ENCODE peak calls at places on chromosomes 6 and 20, in eight cellular contexts. One of them, this sample, is unnamed.

GRCh38 chr20:43722153-43722505 is 4.7 kb downstream of the GTSF1L start:
- DNase-seq in NCI-H2081: no peak
- DNase-seq in WTC11: no peak
- DNase-seq in AG04450: no peak
- DNase-seq in NCI-H1694 treated with DMSO at 0.1 percent for 48 hours: no peak
- DNase-seq in psoas muscle: no peak
- DNase-seq in GM12865: peak; percentile 22
- DNase-seq in SJSA1: no peak
- DNase-seq in this sample: no peak

GRCh38 chr6:167551634-167552630 is 227.0 kb downstream of the TTLL2 start:
- DNase-seq in NCI-H1694 treated with DMSO at 0.1 percent for 48 hours: no peak
- DNase-seq in WTC11: no peak
- DNase-seq in GM12865: no peak
- DNase-seq in SJSA1: no peak
- DNase-seq in AG04450: no peak
- DNase-seq in NCI-H2081: no peak
- DNase-seq in psoas muscle: no peak
- DNase-seq in this sample: no peak

GRCh38 chr6:110538416-110539060 is 62.1 kb upstream of the SLC22A16 start:
- DNase-seq in NCI-H1694 treated with DMSO at 0.1 percent for 48 hours: no peak
- DNase-seq in AG04450: no peak
- DNase-seq in WTC11: no peak
- DNase-seq in NCI-H2081: no peak
- DNase-seq in GM12865: no peak
- DNase-seq in psoas muscle: no peak
- DNase-seq in SJSA1: no peak
- DNase-seq in this sample: no peak

GRCh38 chr6:104599821-104600658 is 259.7 kb downstream of the HACE1 start:
- DNase-seq in NCI-H2081: no peak
- DNase-seq in SJSA1: no peak
- DNase-seq in GM12865: no peak
- DNase-seq in psoas muscle: no peak
- DNase-seq in WTC11: no peak
- DNase-seq in AG04450: no peak
- DNase-seq in NCI-H1694 treated with DMSO at 0.1 percent for 48 hours: no peak
- DNase-seq in this sample: no peak

GRCh38 chr6:168197636-168198301 is 118.8 kb upstream of the FRMD1 start:
- DNase-seq in AG04450: no peak
- DNase-seq in NCI-H2081: no peak
- DNase-seq in GM12865: no peak
- DNase-seq in SJSA1: peak; percentile 30
- DNase-seq in psoas muscle: no peak
- DNase-seq in WTC11: no peak
- DNase-seq in NCI-H1694 treated with DMSO at 0.1 percent for 48 hours: no peak
- DNase-seq in this sample: no peak

GRCh38 chr20:54692168-54692887 is 216.9 kb downstream of the DOK5 start:
- DNase-seq in GM12865: no peak
- DNase-seq in NCI-H1694 treated with DMSO at 0.1 percent for 48 hours: no peak
- DNase-seq in WTC11: no peak
- DNase-seq in AG04450: no peak
- DNase-seq in psoas muscle: no peak
- DNase-seq in NCI-H2081: no peak
- DNase-seq in SJSA1: no peak
- DNase-seq in this sample: no peak

GRCh38 chr6:80733645-80734044 is 627.2 kb downstream of the BCKDHB start:
- DNase-seq in NCI-H2081: no peak
- DNase-seq in NCI-H1694 treated with DMSO at 0.1 percent for 48 hours: no peak
- DNase-seq in GM12865: no peak
- DNase-seq in psoas muscle: no peak
- DNase-seq in AG04450: no peak
- DNase-seq in WTC11: no peak
- DNase-seq in SJSA1: no peak
- DNase-seq in this sample: no peak

GRCh38 chr6:167543602-167544506 is 219.0 kb downstream of the TTLL2 start:
- DNase-seq in SJSA1: peak; percentile 88
- DNase-seq in WTC11: no peak
- DNase-seq in NCI-H1694 treated with DMSO at 0.1 percent for 48 hours: no peak
- DNase-seq in GM12865: no peak
- DNase-seq in psoas muscle: no peak
- DNase-seq in AG04450: no peak
- DNase-seq in NCI-H2081: no peak
- DNase-seq in this sample: no peak

GRCh38 chr20:63100926-63101699 is 94.3 kb upstream of the BHLHE23 start:
- DNase-seq in psoas muscle: peak; percentile 5
- DNase-seq in SJSA1: no peak
- DNase-seq in NCI-H1694 treated with DMSO at 0.1 percent for 48 hours: no peak
- DNase-seq in GM12865: no peak
- DNase-seq in AG04450: no peak
- DNase-seq in WTC11: peak; percentile 16
- DNase-seq in NCI-H2081: no peak
- DNase-seq in this sample: no peak

GRCh38 chr6:116767715-116768114 is 2.2 kb upstream of the FAM162B start:
- DNase-seq in psoas muscle: no peak
- DNase-seq in GM12865: no peak
- DNase-seq in AG04450: no peak
- DNase-seq in NCI-H1694 treated with DMSO at 0.1 percent for 48 hours: no peak
- DNase-seq in NCI-H2081: no peak
- DNase-seq in WTC11: no peak
- DNase-seq in SJSA1: no peak
- DNase-seq in this sample: no peak

GRCh38 chr6:130129781-130130246 is 92.9 kb downstream of the SAMD3 start:
- DNase-seq in SJSA1: no peak
- DNase-seq in WTC11: no peak
- DNase-seq in AG04450: peak; percentile 15
- DNase-seq in GM12865: no peak
- DNase-seq in NCI-H2081: no peak
- DNase-seq in psoas muscle: no peak
- DNase-seq in NCI-H1694 treated with DMSO at 0.1 percent for 48 hours: no peak
- DNase-seq in this sample: no peak

GRCh38 chr20:32460231-32460630 is 102.1 kb downstream of the ASXL1 start:
- DNase-seq in WTC11: no peak
- DNase-seq in SJSA1: no peak
- DNase-seq in NCI-H1694 treated with DMSO at 0.1 percent for 48 hours: no peak
- DNase-seq in AG04450: no peak
- DNase-seq in psoas muscle: no peak
- DNase-seq in NCI-H2081: no peak
- DNase-seq in GM12865: no peak
- DNase-seq in this sample: no peak

GRCh38 chr6:41578714-41579610 is 32.8 kb downstream of the FOXP4 start:
- DNase-seq in WTC11: peak; percentile 81
- DNase-seq in NCI-H2081: no peak
- DNase-seq in SJSA1: peak; percentile 77
- DNase-seq in NCI-H1694 treated with DMSO at 0.1 percent for 48 hours: no peak
- DNase-seq in GM12865: no peak
- DNase-seq in AG04450: no peak
- DNase-seq in psoas muscle: no peak
- DNase-seq in this sample: peak; percentile 72

GRCh38 chr6:123551939-123552707 is 84.6 kb downstream of the TRDN start:
- DNase-seq in AG04450: no peak
- DNase-seq in SJSA1: no peak
- DNase-seq in WTC11: no peak
- DNase-seq in psoas muscle: no peak
- DNase-seq in NCI-H1694 treated with DMSO at 0.1 percent for 48 hours: no peak
- DNase-seq in GM12865: no peak
- DNase-seq in NCI-H2081: no peak
- DNase-seq in this sample: no peak

GRCh38 chr6:5772634-5773230 is 234.0 kb downstream of the NRN1 start:
- DNase-seq in GM12865: no peak
- DNase-seq in AG04450: no peak
- DNase-seq in NCI-H1694 treated with DMSO at 0.1 percent for 48 hours: no peak
- DNase-seq in SJSA1: no peak
- DNase-seq in psoas muscle: no peak
- DNase-seq in NCI-H2081: no peak
- DNase-seq in WTC11: no peak
- DNase-seq in this sample: no peak

GRCh38 chr6:99637629-99638028 is 31.0 kb downstream of the PRDM13 start:
- DNase-seq in SJSA1: no peak
- DNase-seq in WTC11: no peak
- DNase-seq in GM12865: no peak
- DNase-seq in AG04450: no peak
- DNase-seq in psoas muscle: no peak
- DNase-seq in NCI-H1694 treated with DMSO at 0.1 percent for 48 hours: no peak
- DNase-seq in NCI-H2081: no peak
- DNase-seq in this sample: no peak

GRCh38 chr6:33312361-33313104 is 1.3 kb downstream of the TAPBP start:
- DNase-seq in WTC11: peak; percentile 81
- DNase-seq in AG04450: no peak
- DNase-seq in NCI-H1694 treated with DMSO at 0.1 percent for 48 hours: peak; percentile 22
- DNase-seq in NCI-H2081: peak; percentile 82
- DNase-seq in SJSA1: no peak
- DNase-seq in GM12865: peak; percentile 87
- DNase-seq in psoas muscle: peak; percentile 50
- DNase-seq in this sample: peak; percentile 86

GRCh38 chr20:33063271-33063670 is 9.6 kb downstream of the BPIFB3 start:
- DNase-seq in WTC11: no peak
- DNase-seq in psoas muscle: no peak
- DNase-seq in GM12865: no peak
- DNase-seq in SJSA1: no peak
- DNase-seq in NCI-H2081: no peak
- DNase-seq in AG04450: no peak
- DNase-seq in NCI-H1694 treated with DMSO at 0.1 percent for 48 hours: no peak
- DNase-seq in this sample: no peak

GRCh38 chr6:107816818-107817217 is 7.3 kb downstream of the SCML4 start:
- DNase-seq in GM12865: no peak
- DNase-seq in NCI-H2081: no peak
- DNase-seq in WTC11: no peak
- DNase-seq in AG04450: no peak
- DNase-seq in SJSA1: no peak
- DNase-seq in NCI-H1694 treated with DMSO at 0.1 percent for 48 hours: no peak
- DNase-seq in psoas muscle: no peak
- DNase-seq in this sample: no peak

GRCh38 chr6:1111361-1111760 is 200.5 kb upstream of the FOXQ1 start:
- DNase-seq in WTC11: no peak
- DNase-seq in SJSA1: no peak
- DNase-seq in NCI-H1694 treated with DMSO at 0.1 percent for 48 hours: no peak
- DNase-seq in GM12865: no peak
- DNase-seq in psoas muscle: no peak
- DNase-seq in AG04450: no peak
- DNase-seq in NCI-H2081: no peak
- DNase-seq in this sample: no peak

GRCh38 chr6:32216998-32217397 is 6.9 kb downstream of the NOTCH4 start:
- DNase-seq in AG04450: no peak
- DNase-seq in SJSA1: no peak
- DNase-seq in NCI-H2081: no peak
- DNase-seq in GM12865: no peak
- DNase-seq in psoas muscle: no peak
- DNase-seq in WTC11: no peak
- DNase-seq in NCI-H1694 treated with DMSO at 0.1 percent for 48 hours: no peak
- DNase-seq in this sample: no peak

GRCh38 chr6:157181649-157182048 is 141.7 kb downstream of the TMEM242 start:
- DNase-seq in NCI-H1694 treated with DMSO at 0.1 percent for 48 hours: no peak
- DNase-seq in WTC11: no peak
- DNase-seq in AG04450: no peak
- DNase-seq in NCI-H2081: no peak
- DNase-seq in GM12865: no peak
- DNase-seq in SJSA1: no peak
- DNase-seq in psoas muscle: no peak
- DNase-seq in this sample: no peak

GRCh38 chr6:107244742-107245470 is 129.6 kb upstream of the BEND3 start:
- DNase-seq in WTC11: no peak
- DNase-seq in NCI-H2081: no peak
- DNase-seq in AG04450: no peak
- DNase-seq in NCI-H1694 treated with DMSO at 0.1 percent for 48 hours: peak; percentile 80
- DNase-seq in psoas muscle: no peak
- DNase-seq in SJSA1: no peak
- DNase-seq in GM12865: no peak
- DNase-seq in this sample: no peak

GRCh38 chr6:6696867-6697531 is 108.5 kb downstream of the LY86 start:
- DNase-seq in NCI-H2081: peak; percentile 69
- DNase-seq in psoas muscle: peak; percentile 46
- DNase-seq in AG04450: no peak
- DNase-seq in SJSA1: peak; percentile 55
- DNase-seq in WTC11: peak; percentile 79
- DNase-seq in NCI-H1694 treated with DMSO at 0.1 percent for 48 hours: peak; percentile 58
- DNase-seq in GM12865: peak; percentile 71
- DNase-seq in this sample: peak; percentile 92

GRCh38 chr20:3521852-3522740 is 51.3 kb downstream of the ATRN start:
- DNase-seq in GM12865: no peak
- DNase-seq in NCI-H1694 treated with DMSO at 0.1 percent for 48 hours: no peak
- DNase-seq in AG04450: no peak
- DNase-seq in SJSA1: no peak
- DNase-seq in NCI-H2081: no peak
- DNase-seq in WTC11: no peak
- DNase-seq in psoas muscle: no peak
- DNase-seq in this sample: no peak

GRCh38 chr20:4817230-4817671 is 95.5 kb downstream of the PRND start:
- DNase-seq in SJSA1: no peak
- DNase-seq in psoas muscle: no peak
- DNase-seq in GM12865: no peak
- DNase-seq in AG04450: no peak
- DNase-seq in WTC11: no peak
- DNase-seq in NCI-H1694 treated with DMSO at 0.1 percent for 48 hours: no peak
- DNase-seq in NCI-H2081: no peak
- DNase-seq in this sample: no peak

This sample was measured in ELF-1.